ENCODE peak calls at places on chromosome 14, in five cellular contexts. One of them, this sample, is unnamed.

GRCh38 chr14:103802353-103802752 is 45.0 kb downstream of the PPP1R13B start:
- ATAC-seq in activated T-cell treated with anti-CD3 and anti-CD28 coated beads, Interleukin-2, amount 50 U/mL, for 4 hours: no peak
- ATAC-seq in activated CD8-positive, alpha-beta T cell treated with anti-CD3 and anti-CD28 coated beads, Interleukin-2, amount 10 ng/mL, durations not matched to agents 7 days and 5 days: no peak
- ATAC-seq in body of pancreas: no peak
- ATAC-seq in upper lobe of left lung: peak; percentile 69
- ATAC-seq in this sample: no peak

GRCh38 chr14:67973415-67973814 is 153.8 kb downstream of the RAD51B start:
- ATAC-seq in activated T-cell treated with anti-CD3 and anti-CD28 coated beads, Interleukin-2, amount 50 U/mL, for 4 hours: no peak
- ATAC-seq in activated CD8-positive, alpha-beta T cell treated with anti-CD3 and anti-CD28 coated beads, Interleukin-2, amount 10 ng/mL, durations not matched to agents 7 days and 5 days: no peak
- ATAC-seq in body of pancreas: no peak
- ATAC-seq in upper lobe of left lung: no peak
- ATAC-seq in this sample: no peak

GRCh38 chr14:24079521-24080141 is 8.3 kb downstream of the CPNE6 start:
- ATAC-seq in activated T-cell treated with anti-CD3 and anti-CD28 coated beads, Interleukin-2, amount 50 U/mL, for 4 hours: no peak
- ATAC-seq in activated CD8-positive, alpha-beta T cell treated with anti-CD3 and anti-CD28 coated beads, Interleukin-2, amount 10 ng/mL, durations not matched to agents 7 days and 5 days: no peak
- ATAC-seq in body of pancreas: no peak
- ATAC-seq in upper lobe of left lung: no peak
- ATAC-seq in this sample: no peak

GRCh38 chr14:64465856-64466554 is 706 bp downstream of the AKAP5 start:
- ATAC-seq in activated T-cell treated with anti-CD3 and anti-CD28 coated beads, Interleukin-2, amount 50 U/mL, for 4 hours: no peak
- ATAC-seq in activated CD8-positive, alpha-beta T cell treated with anti-CD3 and anti-CD28 coated beads, Interleukin-2, amount 10 ng/mL, durations not matched to agents 7 days and 5 days: peak; percentile 2
- ATAC-seq in body of pancreas: peak; percentile 36
- ATAC-seq in upper lobe of left lung: no peak
- ATAC-seq in this sample: peak; percentile 11

GRCh38 chr14:23306412-23307145 is at the start of gene BCL2L2:
- ATAC-seq in activated T-cell treated with anti-CD3 and anti-CD28 coated beads, Interleukin-2, amount 50 U/mL, for 4 hours: no peak
- ATAC-seq in activated CD8-positive, alpha-beta T cell treated with anti-CD3 and anti-CD28 coated beads, Interleukin-2, amount 10 ng/mL, durations not matched to agents 7 days and 5 days: no peak
- ATAC-seq in body of pancreas: peak; percentile 70
- ATAC-seq in upper lobe of left lung: peak; percentile 92
- ATAC-seq in this sample: no peak

GRCh38 chr14:100096656-100097055 is 31.4 kb downstream of the EVL start:
- ATAC-seq in activated T-cell treated with anti-CD3 and anti-CD28 coated beads, Interleukin-2, amount 50 U/mL, for 4 hours: no peak
- ATAC-seq in activated CD8-positive, alpha-beta T cell treated with anti-CD3 and anti-CD28 coated beads, Interleukin-2, amount 10 ng/mL, durations not matched to agents 7 days and 5 days: no peak
- ATAC-seq in body of pancreas: no peak
- ATAC-seq in upper lobe of left lung: no peak
- ATAC-seq in this sample: no peak

GRCh38 chr14:20971705-20972021 is 16.4 kb downstream of the RNASE2 start:
- ATAC-seq in activated T-cell treated with anti-CD3 and anti-CD28 coated beads, Interleukin-2, amount 50 U/mL, for 4 hours: no peak
- ATAC-seq in activated CD8-positive, alpha-beta T cell treated with anti-CD3 and anti-CD28 coated beads, Interleukin-2, amount 10 ng/mL, durations not matched to agents 7 days and 5 days: no peak
- ATAC-seq in body of pancreas: peak; percentile 36
- ATAC-seq in upper lobe of left lung: no peak
- ATAC-seq in this sample: peak; percentile 23

GRCh38 chr14:61584258-61584657 is 111.1 kb upstream of the HIF1A start:
- ATAC-seq in activated T-cell treated with anti-CD3 and anti-CD28 coated beads, Interleukin-2, amount 50 U/mL, for 4 hours: no peak
- ATAC-seq in activated CD8-positive, alpha-beta T cell treated with anti-CD3 and anti-CD28 coated beads, Interleukin-2, amount 10 ng/mL, durations not matched to agents 7 days and 5 days: no peak
- ATAC-seq in body of pancreas: no peak
- ATAC-seq in upper lobe of left lung: peak; percentile 22
- ATAC-seq in this sample: no peak

GRCh38 chr14:105466491-105467248 is 8.0 kb upstream of the CRIP2 start:
- ATAC-seq in activated T-cell treated with anti-CD3 and anti-CD28 coated beads, Interleukin-2, amount 50 U/mL, for 4 hours: no peak
- ATAC-seq in activated CD8-positive, alpha-beta T cell treated with anti-CD3 and anti-CD28 coated beads, Interleukin-2, amount 10 ng/mL, durations not matched to agents 7 days and 5 days: no peak
- ATAC-seq in body of pancreas: no peak
- ATAC-seq in upper lobe of left lung: no peak
- ATAC-seq in this sample: no peak

GRCh38 chr14:53183071-53183470 is 29.9 kb upstream of the DDHD1 start:
- ATAC-seq in activated T-cell treated with anti-CD3 and anti-CD28 coated beads, Interleukin-2, amount 50 U/mL, for 4 hours: no peak
- ATAC-seq in activated CD8-positive, alpha-beta T cell treated with anti-CD3 and anti-CD28 coated beads, Interleukin-2, amount 10 ng/mL, durations not matched to agents 7 days and 5 days: no peak
- ATAC-seq in body of pancreas: no peak
- ATAC-seq in upper lobe of left lung: no peak
- ATAC-seq in this sample: no peak

GRCh38 chr14:55052259-55052930 is 948 bp downstream of the MAPK1IP1L start:
- ATAC-seq in activated T-cell treated with anti-CD3 and anti-CD28 coated beads, Interleukin-2, amount 50 U/mL, for 4 hours: peak; percentile 20
- ATAC-seq in activated CD8-positive, alpha-beta T cell treated with anti-CD3 and anti-CD28 coated beads, Interleukin-2, amount 10 ng/mL, durations not matched to agents 7 days and 5 days: peak; percentile 4
- ATAC-seq in body of pancreas: no peak
- ATAC-seq in upper lobe of left lung: no peak
- ATAC-seq in this sample: peak; percentile 55

This sample was measured in activated T-helper 17 cell treated with anti-CD3 and anti-CD28 coated beads, Interleukin-2, amount 50 U/mL, for 72 hours.